ENCODE peak calls at places on chromosomes 1 and 21, in nine cellular contexts. C is stimulated activated CD4-positive, alpha-beta T cell treated with anti-CD3 and anti-CD28 coated beads, TNF-alpha, amount 100 ng/mL, for 24 hours; D is H54; A is ureter; P is OCI-LY7; H is activated CD4-positive, CD25-positive, alpha-beta regulatory T cell treated with anti-CD3 and anti-CD28 coated beads, Interleukin-2, amount 50 U/mL, for 16 hours; M is kidney tubule cell; K is trophoblast cell; Z is endothelial cell. E is an unnamed sample.

GRCh38 chr1:85816606-85817005 is 108.4 kb upstream of the ZNHIT6 start:
- DNase-seq in H (no peak), C (no peak), A (no peak), M (no peak), Z (no peak), P (no peak), D (no peak), K (no peak), E (no peak)

GRCh38 chr1:34140011-34140676 is 24.9 kb downstream of the CSMD2 start:
- DNase-seq in M (no peak), A (no peak), D (no peak), P (no peak), Z (no peak), H (no peak), C (no peak), K (no peak), E (no peak)

GRCh38 chr1:47209725-47210330 is 20.0 kb upstream of the PDZK1IP1 start:
- DNase-seq in A (no peak), Z (no peak), P (no peak), D (no peak), C (no peak), K (no peak), M (peak), H (no peak), E (no peak)

GRCh38 chr1:106995970-106996369 is 60.5 kb upstream of the PRMT6 start:
- DNase-seq in A (no peak), K (no peak), H (no peak), M (peak), D (no peak), C (no peak), P (peak), Z (no peak), E (no peak)

GRCh38 chr1:34885405-34886247 is 26.1 kb upstream of the SMIM12 start:
- DNase-seq in A (peak), P (no peak), K (peak), Z (peak), H (no peak), M (no peak), D (no peak), C (peak), E (peak)

GRCh38 chr1:58041621-58042020 is 504.9 kb downstream of the OMA1 start:
- DNase-seq in K (no peak), H (no peak), Z (no peak), P (no peak), A (no peak), M (peak), C (no peak), D (no peak), E (no peak)

GRCh38 chr21:24634749-24635148 is 972.5 kb downstream of the MRPL39 start:
- DNase-seq in M (no peak), A (no peak), C (no peak), Z (no peak), H (no peak), P (no peak), D (no peak), K (no peak), E (no peak)

GRCh38 chr1:8055973-8056372 is 29.9 kb upstream of the ERRFI1 start:
- DNase-seq in K (peak), Z (no peak), D (no peak), A (no peak), H (no peak), M (no peak), P (no peak), C (no peak), E (no peak)

GRCh38 chr1:244675167-244675566 is 22.2 kb downstream of the DESI2 start:
- DNase-seq in H (no peak), P (no peak), D (no peak), M (no peak), C (no peak), Z (no peak), A (no peak), K (peak), E (no peak)

GRCh38 chr1:164720329-164721036 is 161.5 kb downstream of the PBX1 start:
- DNase-seq in K (no peak), C (no peak), H (no peak), Z (no peak), P (no peak), M (no peak), A (no peak), D (no peak), E (no peak)

GRCh38 chr1:90761156-90761555 is 44.1 kb upstream of the BARHL2 start:
- DNase-seq in M (no peak), H (no peak), P (no peak), Z (no peak), K (no peak), C (no peak), A (no peak), D (no peak), E (no peak)

GRCh38 chr1:111769517-111770146 is 13.9 kb downstream of the DDX20 start:
- DNase-seq in Z (no peak), D (no peak), M (peak), A (no peak), K (peak), P (peak), C (no peak), H (peak), E (peak)

GRCh38 chr1:198024782-198025181 is 107.6 kb downstream of the LHX9 start:
- DNase-seq in Z (no peak), K (peak), A (no peak), M (peak), H (no peak), P (no peak), C (peak), D (peak), E (no peak)

GRCh38 chr1:64906447-64906846 is 59.9 kb downstream of the JAK1 start:
- DNase-seq in K (no peak), A (no peak), Z (no peak), P (no peak), H (no peak), M (peak), C (no peak), D (no peak), E (no peak)

GRCh38 chr1:226108935-226109828 is 46.7 kb downstream of the H3-3A start:
- DNase-seq in A (no peak), K (no peak), H (no peak), P (no peak), D (no peak), M (no peak), C (no peak), Z (no peak), E (peak)

GRCh38 chr1:245645406-245645805 is 490.6 kb downstream of the KIF26B start:
- DNase-seq in M (no peak), A (no peak), C (no peak), Z (no peak), K (no peak), P (no peak), H (no peak), D (no peak), E (no peak)

GRCh38 chr1:2312589-2313301 is 78.6 kb downstream of the MORN1 start:
- DNase-seq in M (no peak), Z (no peak), H (no peak), A (no peak), K (peak), C (no peak), P (no peak), D (no peak), E (peak)

GRCh38 chr1:243798726-243799125 is 51.3 kb downstream of the AKT3 start:
- DNase-seq in C (no peak), P (no peak), M (peak), H (no peak), A (no peak), D (peak), Z (no peak), K (peak), E (no peak)

GRCh38 chr1:104098837-104099236 is 349.1 kb downstream of the AMY1C start:
- DNase-seq in A (no peak), Z (no peak), K (no peak), H (no peak), P (no peak), D (no peak), M (no peak), C (no peak), E (no peak)

GRCh38 chr1:155062702-155063411 is 683 bp upstream of the EFNA4 start:
- DNase-seq in D (no peak), A (no peak), K (peak), M (peak), Z (peak), P (peak), C (peak), H (peak), E (peak)

GRCh38 chr1:156796340-156797097 is 20.1 kb downstream of the SH2D2A start:
- DNase-seq in K (peak), Z (no peak), M (no peak), P (no peak), A (no peak), D (no peak), H (no peak), C (no peak), E (no peak)

GRCh38 chr1:150973258-150973825 is 1.3 kb downstream of the CERS2 start:
- DNase-seq in C (peak), M (peak), A (no peak), D (no peak), K (no peak), Z (no peak), H (no peak), P (peak), E (peak)

GRCh38 chr1:201542166-201543045 is 3.5 kb downstream of the NAV1 start:
- DNase-seq in P (no peak), D (peak), Z (no peak), A (no peak), M (no peak), K (peak), H (no peak), C (no peak), E (no peak)

GRCh38 chr1:8211620-8212442 is 106.1 kb upstream of the SLC45A1 start:
- DNase-seq in Z (no peak), M (peak), H (no peak), C (peak), D (peak), P (no peak), A (peak), K (peak), E (no peak)

GRCh38 chr1:8047686-8048522 is 21.8 kb upstream of the ERRFI1 start:
- DNase-seq in D (no peak), M (peak), P (no peak), Z (no peak), C (no peak), A (no peak), H (no peak), K (peak), E (no peak)

GRCh38 chr1:89519779-89520358 is 4.8 kb upstream of the LRRC8B start:
- DNase-seq in Z (peak), P (peak), M (peak), A (no peak), H (no peak), K (peak), C (peak), D (peak), E (peak)

GRCh38 chr1:222910699-222911098 is 95.9 kb downstream of the DISP1 start:
- DNase-seq in K (no peak), H (no peak), D (peak), M (peak), P (no peak), A (no peak), Z (no peak), C (no peak), E (no peak)

GRCh38 chr21:35020902-35021301 is 28.2 kb downstream of the RUNX1 start:
- DNase-seq in C (no peak), M (peak), K (no peak), H (no peak), P (no peak), Z (no peak), A (no peak), D (no peak), E (no peak)

GRCh38 chr1:152774875-152775274 is at the start of gene LCE1F:
- DNase-seq in C (no peak), P (no peak), Z (no peak), A (no peak), K (no peak), D (no peak), H (no peak), M (no peak), E (no peak)

GRCh38 chr21:44085491-44086321 is 21.5 kb upstream of the PWP2 start:
- DNase-seq in K (no peak), P (no peak), Z (no peak), D (no peak), H (no peak), M (no peak), C (no peak), A (peak), E (peak)

GRCh38 chr1:40868051-40868723 is 6.0 kb upstream of the CITED4 start:
- DNase-seq in M (peak), K (peak), A (no peak), D (peak), Z (no peak), P (no peak), H (no peak), C (no peak), E (no peak)

GRCh38 chr1:31102501-31102950 is 37.0 kb upstream of the PUM1 start:
- DNase-seq in K (no peak), D (peak), Z (no peak), A (peak), H (no peak), P (no peak), C (no peak), M (peak), E (no peak)

GRCh38 chr1:93591833-93592635 is 89.6 kb downstream of the BCAR3 start:
- DNase-seq in A (peak), C (no peak), P (peak), Z (no peak), K (no peak), D (no peak), H (no peak), M (peak), E (no peak)

GRCh38 chr1:182392045-182393028 is 747 bp upstream of the GLUL start:
- DNase-seq in P (no peak), K (peak), Z (no peak), H (no peak), M (no peak), A (peak), D (no peak), C (peak), E (peak)

GRCh38 chr1:115527746-115528145 is 114.0 kb upstream of the VANGL1 start:
- DNase-seq in P (no peak), D (no peak), C (no peak), M (no peak), H (no peak), Z (no peak), A (no peak), K (peak), E (no peak)